ENCODE peak calls at places on chromosomes 4 and X, in seven cellular contexts. K is neuronal stem cell; I is PC-9; B is CD4-positive, CD25-positive, alpha-beta regulatory T cell; C is cardiac muscle cell; P is aorta; L is HCT116. V is an unnamed sample. For H3K27me3 and H3K4me1, the result is how much of the 10 kb centered on the place peaks cover.

GRCh38 chr4:132299866-132300265 is 849.2 kb upstream of the PCDH10 start:
- DNase-seq in B (no peak), P (no peak), L (no peak), I (no peak), C (no peak), K (no peak), V (no peak)

GRCh38 chr4:114728426-114728825 is 129.8 kb downstream of the UGT8 start:
- DNase-seq in P (no peak), I (no peak), C (no peak), L (no peak), K (no peak), B (no peak), V (peak)

GRCh38 chr4:2469192-2469984 is 482 bp downstream of the RNF4 start:
- DNase-seq in K (peak), B (peak), L (no peak), P (peak), C (peak), I (no peak), V (peak)

GRCh38 chr4:149512489-149512888 is 303.2 kb downstream of the IQCM start:
- DNase-seq in I (no peak), P (no peak), K (no peak), B (no peak), L (no peak), C (peak), V (no peak)

GRCh38 chr4:165398570-165398969 is 19.8 kb downstream of the CPE start:
- DNase-seq in P (no peak), I (no peak), B (no peak), K (peak), L (peak), C (peak), V (peak)

GRCh38 chrX:100994352-100995281 is 25.1 kb downstream of the ARL13A start:
- DNase-seq in L (peak), B (no peak), P (no peak), K (no peak), C (peak), I (peak), V (no peak)

GRCh38 chr4:73450398-73451004 is 14.5 kb downstream of the AFP start:
- DNase-seq in I (no peak), C (peak), L (no peak), K (no peak), B (no peak), P (peak), V (peak)

GRCh38 chr4:88007304-88008132 is at the start of gene PKD2:
- DNase-seq in B (peak), C (peak), I (no peak), L (peak), K (peak), P (peak), V (peak)

GRCh38 chr4:165096776-165097175 is 15.9 kb downstream of the TMEM192 start:
- DNase-seq in B (peak), L (no peak), C (peak), P (no peak), I (no peak), K (peak), V (no peak)

GRCh38 chr4:169968999-169969398 is 57.2 kb downstream of the MFAP3L start:
- DNase-seq in P (no peak), B (no peak), C (no peak), L (no peak), K (no peak), I (no peak), V (no peak)

GRCh38 chr4:128153795-128154194 is 92.7 kb downstream of the LARP1B start:
- DNase-seq in K (no peak), C (peak), I (no peak), L (no peak), P (no peak), B (no peak), V (no peak)

GRCh38 chr4:4574792-4575191 is 32.9 kb upstream of the STX18 start:
- DNase-seq in I (peak), B (peak), K (no peak), C (peak), L (peak), P (peak), V (no peak)

GRCh38 chrX:74924449-74925209 is 623 bp downstream of the NEXMIF start:
- DNase-seq in L (no peak), I (no peak), K (peak), C (peak), B (peak), P (peak), V (peak)

GRCh38 chrX:14864626-14865025 is 8.2 kb downstream of the FANCB start:
- DNase-seq in C (peak), B (no peak), P (no peak), I (no peak), L (no peak), K (no peak), V (no peak)

GRCh38 chr4:124902111-124902510 is 189.6 kb upstream of the ANKRD50 start:
- DNase-seq in I (no peak), P (no peak), K (no peak), L (no peak), B (no peak), C (no peak), V (no peak)

GRCh38 chr4:132502096-132502552 is 647.0 kb upstream of the PCDH10 start:
- DNase-seq in I (no peak), B (no peak), P (no peak), C (no peak), K (no peak), L (no peak), V (no peak)

GRCh38 chr4:58566260-58566659 is 1456.1 kb upstream of the IGFBP7 start:
- DNase-seq in C (no peak), L (no peak), B (no peak), I (no peak), P (no peak), K (no peak), V (no peak)

GRCh38 chr4:180811556-180811955 is 1431.6 kb upstream of the TENM3 start:
- DNase-seq in P (no peak), K (no peak), C (peak), I (no peak), L (no peak), B (no peak), V (no peak)

GRCh38 chr4:8210631-8211030 is 11.5 kb downstream of the SH3TC1 start:
- DNase-seq in I (no peak), K (no peak), C (no peak), L (no peak), P (no peak), B (no peak), V (no peak)

GRCh38 chrX:132092439-132093065 is 35.3 kb downstream of the FRMD7 start:
- DNase-seq in K (peak), P (peak), L (peak), C (peak), B (peak), I (peak), V (peak)

GRCh38 chr4:7347981-7348380 is 86.7 kb downstream of the PSAPL1 start:
- DNase-seq in P (no peak), L (no peak), C (peak), K (no peak), B (no peak), I (no peak), V (no peak)

GRCh38 chr4:16315451-16315850 is 89.2 kb upstream of the TAPT1 start:
- DNase-seq in C (no peak), L (no peak), I (no peak), P (no peak), K (no peak), B (no peak), V (peak)

DNA sequence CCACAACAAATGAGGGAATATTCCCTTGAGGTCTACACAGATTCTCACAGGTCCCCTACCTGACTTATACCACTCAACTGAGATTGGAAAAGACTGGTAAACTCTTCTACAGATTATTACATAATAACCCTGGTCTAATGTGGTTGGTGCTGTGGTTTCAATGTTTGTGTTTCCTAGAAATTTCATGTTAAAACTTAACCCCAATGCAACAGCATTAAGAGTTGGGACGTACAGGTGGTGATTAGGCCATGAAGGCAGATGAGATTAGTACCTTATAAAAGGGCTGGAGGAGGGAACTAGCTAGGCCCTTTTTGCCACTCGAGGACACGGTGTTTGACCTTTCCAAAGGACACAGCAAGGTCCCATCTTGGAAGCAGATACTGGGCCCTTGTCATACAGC is 84.3 kb upstream of the TAPT1 start:
- DNase-seq in K (no peak), I (no peak), P (no peak), C (no peak), L (no peak), B (no peak), V (no peak)
- H3K27ac ChIP-seq in K (no peak), I (no peak), P (no peak), C (no peak), L (no peak), B (no peak), V (no peak)

DNA sequence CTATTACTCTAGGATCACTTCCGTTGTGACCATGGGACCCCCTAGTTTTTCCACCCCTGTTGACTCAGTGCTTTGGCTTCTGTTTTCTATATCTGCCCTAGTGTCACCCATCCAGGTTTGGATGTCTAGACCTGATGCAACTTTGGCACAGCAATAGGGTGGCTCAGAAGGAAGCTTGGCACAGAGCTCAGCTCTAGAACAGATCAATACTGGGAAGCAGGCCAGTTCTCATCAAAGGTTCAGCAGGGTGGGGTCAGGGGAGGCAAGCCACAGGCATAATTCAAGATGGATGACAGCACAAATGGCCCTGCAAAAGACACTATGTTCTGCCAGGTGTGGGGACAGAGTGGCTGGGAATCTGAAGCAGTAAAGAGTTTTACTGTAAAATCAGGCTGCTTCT is 74.2 kb upstream of the EGFL6 start:
- DNase-seq in L (peak), P (no peak), B (no peak), I (peak), K (no peak), C (no peak), V (no peak)
- H3K27me3 ChIP-seq in L (under half), P (under half), B (under half), I (under half), K (under half), C (under half), V (under half)

GRCh38 chrX:154735695-154736393 is 15.0 kb downstream of the GAB3 start:
- DNase-seq in I (no peak), P (peak), L (no peak), C (peak), K (no peak), B (no peak), V (no peak)

GRCh38 chrX:154732421-154733071 is 18.3 kb downstream of the GAB3 start:
- DNase-seq in L (no peak), C (peak), K (no peak), I (peak), P (no peak), B (no peak), V (no peak)

GRCh38 chrX:154731881-154732280 is 19.0 kb downstream of the GAB3 start:
- DNase-seq in I (no peak), C (peak), B (no peak), P (no peak), K (no peak), L (no peak), V (no peak)

GRCh38 chrX:154733072-154733425 is 17.8 kb downstream of the GAB3 start:
- DNase-seq in B (no peak), C (no peak), L (no peak), I (no peak), P (no peak), K (no peak), V (no peak)

DNA sequence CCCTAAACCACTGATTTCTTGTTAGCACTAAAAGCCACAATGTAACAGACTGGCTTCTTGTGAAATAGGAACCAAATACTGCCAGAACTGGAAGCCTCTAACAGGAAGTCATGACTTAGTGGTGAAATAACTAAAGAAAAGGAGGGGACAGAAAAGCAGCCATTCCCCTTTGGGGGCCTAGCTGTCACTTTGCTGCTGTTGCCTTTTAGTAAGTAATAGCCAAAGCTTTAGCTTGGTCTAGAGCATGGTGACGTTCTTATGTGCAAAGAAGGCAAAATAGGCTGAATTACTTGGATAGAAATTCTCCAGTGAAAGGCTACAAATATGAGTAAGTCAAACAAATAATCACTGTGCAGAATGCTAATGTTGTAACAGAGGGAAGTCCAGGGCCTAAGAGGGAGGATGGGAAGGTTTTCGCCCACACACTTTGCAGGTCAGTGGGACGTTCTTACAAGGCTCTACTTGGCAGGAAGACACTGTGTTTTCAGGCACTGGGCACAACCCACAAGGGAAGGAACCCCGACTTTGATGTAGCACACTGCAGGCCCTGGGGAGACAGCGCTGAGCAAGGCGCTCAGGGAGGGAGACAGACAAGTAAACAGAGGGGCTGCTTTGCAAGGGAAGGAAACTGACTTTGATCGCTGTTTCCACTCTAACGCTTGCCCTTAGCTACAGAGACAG is 16.6 kb downstream of the GAB3 start:
- DNase-seq in L (no peak), I (no peak), K (no peak), C (peak), B (peak), P (peak), V (no peak)
- H3K4me1 ChIP-seq in L (under half), I (under half), K (under half), C (under half), B (under half), P (under half), V (under half)

GRCh38 chr4:182556576-182556975 is 313.4 kb downstream of the TENM3 start:
- DNase-seq in P (no peak), L (no peak), I (no peak), B (no peak), K (no peak), C (no peak), V (no peak)

GRCh38 chr4:182554736-182555135 is 311.5 kb downstream of the TENM3 start:
- DNase-seq in B (no peak), L (no peak), K (no peak), I (no peak), C (peak), P (no peak), V (no peak)

GRCh38 chr4:182552948-182553347 is 309.7 kb downstream of the TENM3 start:
- DNase-seq in K (no peak), B (no peak), L (no peak), P (no peak), I (no peak), C (no peak), V (no peak)

GRCh38 chr4:182560358-182560757 is 317.2 kb downstream of the TENM3 start:
- DNase-seq in K (peak), P (no peak), B (no peak), I (no peak), L (no peak), C (no peak), V (peak)

DNA sequence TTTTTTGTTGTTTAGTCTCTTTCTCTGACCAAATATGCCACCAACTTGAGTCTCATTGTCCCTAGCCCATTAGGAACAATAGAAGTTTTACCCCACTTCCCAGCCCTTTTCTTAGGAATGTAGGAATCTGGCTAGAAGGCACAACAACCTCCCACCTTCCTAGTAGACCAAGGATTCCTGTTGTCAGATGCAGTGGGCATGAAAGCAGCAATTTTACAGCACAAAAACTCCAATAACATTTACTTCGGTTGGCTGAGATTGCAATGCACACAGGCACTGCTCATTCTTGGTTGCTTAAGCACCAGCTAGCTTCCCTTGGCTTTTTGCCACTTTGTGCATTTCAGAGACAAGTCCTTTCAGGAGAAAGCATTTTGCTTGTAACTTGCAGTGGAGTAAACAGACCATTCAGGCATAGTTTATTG is 312.8 kb downstream of the TENM3 start:
- DNase-seq in L (no peak), I (no peak), P (no peak), C (peak), B (no peak), K (peak), V (peak)
- H3K27ac ChIP-seq in L (no peak), I (no peak), P (no peak), C (no peak), B (no peak), K (peak), V (no peak)

DNA sequence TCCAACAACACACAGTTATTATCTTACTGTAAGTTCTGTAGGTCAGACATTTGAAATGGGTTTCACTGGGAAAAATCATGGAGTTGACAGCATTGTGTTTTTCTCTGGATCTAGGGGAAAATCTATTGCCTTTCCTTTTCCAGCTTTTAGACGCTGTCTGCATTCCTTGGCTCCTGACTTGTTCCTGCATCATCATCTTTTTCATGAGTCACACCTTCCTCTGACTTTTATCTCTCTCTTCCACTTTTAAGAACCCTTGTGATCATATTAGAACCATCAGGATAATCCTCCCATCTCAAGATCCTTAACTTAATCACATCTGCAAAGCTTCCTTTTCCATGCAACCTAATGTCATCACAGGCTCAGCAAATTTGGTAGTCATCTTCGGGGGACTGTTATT is 1454.8 kb downstream of the RPA4 start:
- DNase-seq in P (no peak), B (no peak), L (no peak), I (no peak), K (no peak), C (no peak), V (no peak)
- H3K27me3 ChIP-seq in P (under half), B (under half), L (under half), I (under half), K (under half), C (under half), V (under half)

GRCh38 chr4:39126256-39127095 is 55.9 kb upstream of the WDR19 start:
- DNase-seq in P (no peak), L (no peak), C (no peak), K (no peak), I (no peak), B (no peak), V (no peak)
- H3K4me1 ChIP-seq in P (under half), L (under half), C (under half), K (under half), I (under half), B (under half), V (under half)